ENCODE peak calls at places on chromosome 18, in four cellular contexts. N is GM23248, M is kidney, F is endodermal cell. V is an unnamed sample.
A peak's percentile ranks its signal among the peaks of the same experiment; 100 is the strongest.

GRCh38 chr18:48994044-48994651 is 43.4 kb upstream of the SMAD7 start:
- DNase-seq in F (no peak), N (peak; percentile 93), M (peak; percentile 87), V (no peak)

GRCh38 chr18:79568543-79569205 is 110.9 kb upstream of the CTDP1 start:
- DNase-seq in F (no peak), N (no peak), M (no peak), V (peak; percentile 47)

GRCh38 chr18:63131106-63131943 is 188.2 kb downstream of the BCL2 start:
- DNase-seq in M (no peak), N (peak; percentile 76), F (peak; percentile 81), V (peak; percentile 73)

GRCh38 chr18:11391636-11392035 is 217.8 kb upstream of the SLC35G4 start:
- DNase-seq in M (no peak), N (no peak), F (no peak), V (no peak)

GRCh38 chr18:9959564-9959963 is 45.7 kb downstream of the VAPA start:
- DNase-seq in F (no peak), M (no peak), N (no peak), V (no peak)

GRCh38 chr18:3903341-3903740 is 453.4 kb downstream of the TGIF1 start:
- DNase-seq in M (no peak), F (no peak), N (peak; percentile 91), V (no peak)

GRCh38 chr18:54737986-54738385 is 90.3 kb upstream of the RAB27B start:
- DNase-seq in M (no peak), F (no peak), N (peak; percentile 75), V (no peak)

GRCh38 chr18:46097853-46098615 is at the start of gene ATP5F1A:
- DNase-seq in N (peak; percentile 93), M (peak; percentile 97), F (peak; percentile 94), V (peak; percentile 93)

GRCh38 chr18:61908661-61909060 is 15.9 kb upstream of the RNF152 start:
- DNase-seq in F (no peak), N (no peak), M (no peak), V (no peak)

GRCh38 chr18:43563780-43564179 is 286.5 kb upstream of the SYT4 start:
- DNase-seq in F (peak; percentile 63), N (peak; percentile 55), M (no peak), V (no peak)

GRCh38 chr18:26804474-26804873 is 61.0 kb downstream of the AQP4 start:
- DNase-seq in N (no peak), M (no peak), F (peak; percentile 75), V (no peak)

GRCh38 chr18:7370812-7371211 is 139.9 kb downstream of the LRRC30 start:
- DNase-seq in F (peak; percentile 24), M (peak; percentile 85), N (no peak), V (peak; percentile 69)

GRCh38 chr18:79935925-79936324 is 15.5 kb downstream of the SLC66A2 start:
- DNase-seq in M (peak; percentile 18), N (no peak), F (peak; percentile 11), V (peak; percentile 10)

GRCh38 chr18:25621144-25621543 is 269.2 kb upstream of the ZNF521 start:
- DNase-seq in N (no peak), M (no peak), F (no peak), V (no peak)

GRCh38 chr18:53380063-53380639 is 844.3 kb downstream of the MBD2 start:
- DNase-seq in F (peak; percentile 51), N (peak; percentile 7), M (no peak), V (no peak)

GRCh38 chr18:44696892-44697291 is 16.2 kb downstream of the SETBP1 start:
- DNase-seq in N (peak; percentile 41), M (no peak), F (peak; percentile 64), V (no peak)

GRCh38 chr18:45464619-45465018 is 150.7 kb upstream of the SLC14A2 start:
- DNase-seq in F (no peak), N (no peak), M (no peak), V (no peak)

GRCh38 chr18:48739266-48740067 is 200.6 kb downstream of the CTIF start:
- DNase-seq in N (no peak), M (peak; percentile 44), F (no peak), V (no peak)

GRCh38 chr18:79530821-79531220 is 135.1 kb downstream of the NFATC1 start:
- DNase-seq in F (no peak), N (no peak), M (peak; percentile 64), V (peak; percentile 60)

GRCh38 chr18:5475252-5475651 is 68.5 kb downstream of the EPB41L3 start:
- DNase-seq in F (no peak), N (no peak), M (no peak), V (peak; percentile 70)

GRCh38 chr18:58225101-58225500 is 181.1 kb downstream of the NEDD4L start:
- DNase-seq in N (peak; percentile 62), F (no peak), M (no peak), V (no peak)

GRCh38 chr18:63135101-63135500 is 184.5 kb downstream of the BCL2 start:
- DNase-seq in M (no peak), N (no peak), F (no peak), V (no peak)

GRCh38 chr18:10049721-10050120 is 135.9 kb downstream of the VAPA start:
- DNase-seq in M (no peak), F (no peak), N (no peak), V (no peak)

GRCh38 chr18:525066-525797 is 24.7 kb upstream of the COLEC12 start:
- DNase-seq in N (peak; percentile 88), F (peak; percentile 36), M (no peak), V (no peak)

GRCh38 chr18:74476154-74476553 is 19.0 kb upstream of the DIPK1C start:
- DNase-seq in N (peak; percentile 35), F (peak; percentile 85), M (no peak), V (no peak)

GRCh38 chr18:63120541-63121059 is 199.0 kb downstream of the BCL2 start:
- DNase-seq in F (no peak), N (no peak), M (no peak), V (no peak)

GRCh38 chr18:77078671-77079070 is 53.9 kb downstream of the MBP start:
- DNase-seq in M (no peak), F (no peak), N (no peak), V (no peak)

GRCh38 chr18:49677762-49678398 is 116.0 kb downstream of the LIPG start:
- DNase-seq in M (no peak), F (no peak), N (no peak), V (no peak)

GRCh38 chr18:74613390-74613789 is 15.7 kb downstream of the ZNF407 start:
- DNase-seq in F (no peak), M (no peak), N (no peak), V (no peak)

GRCh38 chr18:56286775-56287174 is 351.6 kb downstream of the TXNL1 start:
- DNase-seq in M (no peak), F (no peak), N (peak; percentile 76), V (no peak)

GRCh38 chr18:79851489-79851888 is 53.8 kb downstream of the KCNG2 start:
- DNase-seq in F (no peak), N (no peak), M (no peak), V (no peak)

GRCh38 chr18:29226201-29226600 is 1049.3 kb upstream of the CDH2 start:
- DNase-seq in F (no peak), M (no peak), N (no peak), V (no peak)

GRCh38 chr18:41906528-41907256 is 48.3 kb upstream of the PIK3C3 start:
- DNase-seq in M (no peak), N (peak; percentile 54), F (no peak), V (no peak)

GRCh38 chr18:59719533-59720325 is 22.5 kb upstream of the CCBE1 start:
- DNase-seq in N (peak; percentile 92), M (no peak), F (no peak), V (no peak)

GRCh38 chr18:22309191-22309590 is 108.5 kb downstream of the CTAGE1 start:
- DNase-seq in N (peak; percentile 89), F (no peak), M (no peak), V (no peak)

DNA sequence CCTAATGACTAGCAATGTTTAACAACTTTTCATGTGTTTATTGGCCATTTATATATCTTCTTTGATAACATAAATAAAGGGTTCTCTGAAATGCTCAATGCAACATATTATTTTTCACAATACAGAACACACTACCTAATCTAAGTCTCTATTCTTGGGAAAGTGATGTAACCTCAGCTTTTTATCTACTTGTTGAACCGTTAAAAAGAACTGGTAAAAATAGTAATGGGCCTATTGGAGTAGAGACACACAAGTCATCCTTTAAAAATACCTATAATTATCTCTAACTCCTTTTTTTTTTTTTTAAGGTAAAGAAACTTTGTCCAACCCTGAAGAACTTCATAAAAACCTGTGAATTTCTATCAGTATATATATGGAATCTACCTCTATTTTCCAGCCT is 1067.7 kb upstream of the CELF4 start:
- DNase-seq in N (no peak), F (no peak), M (no peak), V (no peak)
- H3K4me1 ChIP-seq in N (no peaks in the 10 kb centered on the region), F (no peaks in the 10 kb centered on the region), M (no peaks in the 10 kb centered on the region), V (no peaks in the 10 kb centered on the region)

DNA sequence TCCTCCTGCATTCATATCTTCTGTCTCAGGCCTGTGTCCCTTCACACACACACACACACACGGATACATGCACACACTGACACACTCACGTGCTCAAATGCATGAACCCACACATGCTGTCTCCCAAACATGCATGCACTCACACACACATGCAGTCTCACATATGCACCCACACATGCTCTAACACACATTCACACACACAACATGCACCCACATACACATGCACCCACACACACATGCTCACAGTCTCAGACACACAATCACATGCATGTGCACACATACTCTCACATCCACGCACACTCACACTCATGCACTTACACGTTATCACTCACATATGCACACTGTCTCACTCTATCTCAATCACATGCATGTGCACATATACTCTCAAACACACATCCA is 1.9 kb upstream of the CD226 start:
- DNase-seq in M (no peak), N (no peak), F (no peak), V (no peak)
- H3K4me3 ChIP-seq in M (peak overlapping the region; percentile 9), N (no peak overlapping the region), F (no peak overlapping the region), V (no peak overlapping the region)

DNA sequence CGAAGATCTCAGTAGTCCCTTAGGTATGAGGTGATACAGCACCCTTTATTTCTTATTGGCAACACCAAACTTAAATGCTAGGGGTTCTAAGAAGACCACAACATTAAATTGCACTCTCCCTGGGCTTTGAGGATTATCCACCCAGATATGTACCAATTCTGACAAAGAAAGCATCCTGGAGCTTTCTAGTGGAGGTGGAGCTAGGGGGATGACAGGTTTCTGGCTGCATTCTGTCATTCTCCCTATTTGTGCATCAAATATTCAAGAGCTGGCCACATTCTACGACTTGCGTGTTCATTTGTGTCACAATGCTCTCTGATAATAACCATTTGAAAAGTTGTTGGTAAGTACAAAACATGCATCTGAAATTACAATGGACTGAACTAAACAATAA is 111.1 kb downstream of the CDH2 start:
- DNase-seq in N (peak; percentile 14), F (no peak), M (no peak), V (no peak)
- H3K4me1 ChIP-seq in N (peaks cover 56% of the 10 kb centered on the region), F (peaks cover 24% of the 10 kb centered on the region), M (no peaks in the 10 kb centered on the region), V (no peaks in the 10 kb centered on the region)

DNA sequence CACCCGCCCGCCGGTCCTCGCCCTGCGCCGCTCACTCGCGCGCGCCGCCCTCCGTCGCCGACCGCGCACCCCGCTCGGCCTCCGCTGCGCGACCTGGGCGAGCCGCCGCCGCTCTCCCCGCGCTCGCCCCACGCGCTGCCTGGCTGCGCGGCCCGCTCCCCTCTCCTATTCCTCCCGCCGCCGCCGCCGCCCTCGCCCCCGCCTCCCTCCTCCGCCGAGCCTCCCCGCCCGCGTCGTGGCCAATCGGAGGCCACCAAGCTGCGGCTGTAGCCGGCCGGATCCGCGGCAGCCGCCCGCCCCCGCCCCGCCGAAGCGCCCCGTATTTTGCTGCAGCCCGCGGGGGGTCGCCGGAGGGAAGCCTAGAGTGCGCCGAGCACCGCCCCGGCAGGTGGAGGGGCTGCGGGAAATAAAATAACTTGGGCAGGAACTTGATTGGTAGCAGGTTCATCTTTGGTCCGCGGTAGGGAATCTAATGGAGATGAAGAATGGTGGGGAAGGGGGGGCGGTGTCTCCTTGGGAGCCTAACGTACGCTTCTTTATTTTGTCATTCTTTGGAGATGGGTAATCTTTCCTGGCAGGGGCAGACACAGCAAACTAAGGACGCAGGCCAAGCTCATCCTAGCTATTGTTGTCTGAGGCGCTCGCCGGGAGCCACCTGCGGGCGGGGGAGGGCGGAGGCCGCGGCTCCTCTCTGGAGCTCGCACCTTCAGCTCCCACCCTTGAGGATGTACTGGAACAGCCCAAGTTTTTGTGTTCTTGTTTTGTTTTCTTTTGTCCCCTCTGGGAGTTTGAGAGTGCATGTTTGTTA is 1.1 kb upstream of the CDH2 start:
- DNase-seq in F (peak; percentile 94), M (peak; percentile 73), N (peak; percentile 83), V (no peak)
- H3K4me3 ChIP-seq in F (peak overlapping the region; percentile 88), M (peak overlapping the region; percentile 65), N (peak overlapping the region; percentile 76), V (peak overlapping the region; percentile 34)

V was measured in sigmoid colon.